ENCODE peak calls at places on chromosome 2, in five cellular contexts. C is GM12891, V is adrenal gland, O is A549, U is stomach. A is an unnamed sample.

GRCh38 chr2:161988589-161988988 is 85.4 kb downstream of the DPP4 start:
- DNase-seq in V (no peak), O (no peak), C (no peak), U (no peak), A (no peak)

GRCh38 chr2:128668946-128669345 is 350.3 kb upstream of the HS6ST1 start:
- DNase-seq in C (no peak), V (no peak), O (no peak), U (no peak), A (no peak)

GRCh38 chr2:62458206-62459035 is 47.6 kb downstream of the TMEM17 start:
- DNase-seq in V (no peak), O (no peak), C (no peak), U (no peak), A (no peak)

GRCh38 chr2:46521215-46521683 is 41.9 kb downstream of the TMEM247 start:
- DNase-seq in U (peak), C (no peak), V (peak), O (no peak), A (no peak)

GRCh38 chr2:217825469-217826235 is 177.1 kb downstream of the TNS1 start:
- DNase-seq in C (no peak), V (no peak), O (no peak), U (no peak), A (no peak)

GRCh38 chr2:170929686-170930050 is 615 bp downstream of the GORASP2 start:
- DNase-seq in C (no peak), O (peak), U (peak), V (peak), A (peak)

GRCh38 chr2:170862503-170862902 is 45.8 kb downstream of the GAD1 start:
- DNase-seq in V (no peak), O (no peak), U (no peak), C (no peak), A (no peak)

GRCh38 chr2:51711761-51712160 is 679.8 kb upstream of the NRXN1 start:
- DNase-seq in U (no peak), C (no peak), O (no peak), V (no peak), A (no peak)

GRCh38 chr2:190088917-190089316 is 26.4 kb upstream of the MSTN start:
- DNase-seq in U (peak), V (peak), O (peak), C (peak), A (peak)

GRCh38 chr2:63078852-63079606 is 28.4 kb downstream of the OTX1 start:
- DNase-seq in C (peak), V (no peak), U (no peak), O (no peak), A (peak)

GRCh38 chr2:176132397-176133086 is 3.0 kb downstream of the HOXD8 start:
- DNase-seq in V (no peak), O (no peak), U (no peak), C (no peak), A (peak)

GRCh38 chr2:38763728-38764127 is 12.6 kb upstream of the SRSF7 start:
- DNase-seq in O (no peak), U (no peak), C (no peak), V (no peak), A (no peak)

GRCh38 chr2:228065686-228066085 is 115.8 kb downstream of the SPHKAP start:
- DNase-seq in V (no peak), U (no peak), O (no peak), C (no peak), A (no peak)

GRCh38 chr2:216366777-216367465 is 5.4 kb downstream of the MARCHF4 start:
- DNase-seq in U (no peak), O (no peak), C (no peak), V (no peak), A (no peak)

GRCh38 chr2:200451506-200451905 is 58.4 kb downstream of the KCTD18 start:
- DNase-seq in O (no peak), U (no peak), C (no peak), V (no peak), A (no peak)

GRCh38 chr2:45578056-45578843 is 32.8 kb downstream of the SRBD1 start:
- DNase-seq in O (peak), V (no peak), C (no peak), U (no peak), A (peak)

GRCh38 chr2:11829947-11830707 is 83.7 kb downstream of the LPIN1 start:
- DNase-seq in V (peak), C (peak), O (peak), U (peak), A (peak)
- TF ChIP-seq POLR2A in V (no peak), C (no peak), O (peak), U (no peak), A (no peak)

GRCh38 chr2:160406591-160407392 is 86.8 kb downstream of the RBMS1 start:
- DNase-seq in C (peak), U (peak), O (peak), V (peak), A (peak)
- TF ChIP-seq POLR2A in C (no peak), U (no peak), O (peak), V (no peak), A (peak)

DNA sequence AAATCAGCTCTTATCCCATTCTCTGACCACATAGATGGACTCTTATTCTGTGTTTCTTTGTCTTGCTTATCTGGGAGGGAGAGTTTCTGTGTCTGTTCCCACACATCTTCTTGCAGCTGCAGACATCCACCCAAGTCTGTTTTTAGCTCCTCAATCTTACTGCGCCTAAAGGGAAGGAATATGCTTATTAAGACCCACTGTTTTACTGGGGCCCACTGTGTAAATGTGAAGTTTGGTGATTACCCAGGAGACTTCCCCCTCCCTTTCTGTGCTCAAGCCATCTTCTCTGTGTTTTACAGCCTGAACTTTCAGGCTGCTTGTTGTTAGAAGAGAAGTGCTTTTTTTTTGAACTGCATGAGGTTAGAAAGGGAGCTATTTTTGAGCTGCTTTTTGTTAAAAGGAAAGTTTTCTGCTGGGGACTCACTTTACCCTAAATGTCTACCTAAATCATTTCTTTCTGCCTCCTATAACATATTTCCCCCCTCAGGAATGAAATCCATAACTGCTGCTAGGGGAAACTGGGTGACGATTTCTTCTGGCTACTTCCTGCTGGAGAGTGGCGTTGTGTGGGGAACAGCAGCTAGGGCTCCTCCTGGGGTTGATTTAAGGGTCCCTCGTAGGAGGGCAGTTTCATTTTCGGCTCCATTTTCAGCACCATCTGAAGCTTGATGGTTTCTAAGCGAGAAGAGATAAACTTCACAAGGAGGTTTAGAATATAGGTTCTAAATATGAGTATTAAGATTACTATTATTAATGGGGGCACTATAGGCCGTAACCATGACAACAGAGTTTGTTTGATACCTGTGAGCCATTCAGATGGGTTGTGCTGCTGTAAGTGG is 39.5 kb upstream of the GMCL1 start:
- DNase-seq in V (no peak), C (no peak), O (no peak), U (no peak), A (no peak)
- TF ChIP-seq POLR2A in V (no peak), C (no peak), O (no peak), U (no peak), A (no peak)

GRCh38 chr2:100818606-100819364 is 1.2 kb upstream of the NPAS2 start:
- DNase-seq in C (no peak), V (peak), U (peak), O (peak), A (no peak)
- TF ChIP-seq POLR2A in C (no peak), V (no peak), U (no peak), O (peak), A (no peak)

GRCh38 chr2:230586328-230586982 is 126.2 kb upstream of the CAB39 start:
- DNase-seq in C (no peak), O (no peak), V (no peak), U (no peak), A (no peak)

GRCh38 chr2:230578106-230578505 is 134.5 kb upstream of the CAB39 start:
- DNase-seq in O (no peak), V (no peak), U (no peak), C (no peak), A (no peak)

GRCh38 chr2:230582851-230583283 is 129.8 kb upstream of the CAB39 start:
- DNase-seq in O (no peak), V (no peak), U (no peak), C (no peak), A (no peak)

GRCh38 chr2:230589025-230589424 is 123.6 kb upstream of the CAB39 start:
- DNase-seq in V (no peak), U (no peak), C (no peak), O (no peak), A (no peak)

GRCh38 chr2:230583593-230583992 is 129.0 kb upstream of the CAB39 start:
- DNase-seq in C (no peak), U (no peak), O (no peak), V (no peak), A (no peak)
- TF ChIP-seq POLR2A in C (no peak), U (no peak), O (no peak), V (no peak), A (no peak)

DNA sequence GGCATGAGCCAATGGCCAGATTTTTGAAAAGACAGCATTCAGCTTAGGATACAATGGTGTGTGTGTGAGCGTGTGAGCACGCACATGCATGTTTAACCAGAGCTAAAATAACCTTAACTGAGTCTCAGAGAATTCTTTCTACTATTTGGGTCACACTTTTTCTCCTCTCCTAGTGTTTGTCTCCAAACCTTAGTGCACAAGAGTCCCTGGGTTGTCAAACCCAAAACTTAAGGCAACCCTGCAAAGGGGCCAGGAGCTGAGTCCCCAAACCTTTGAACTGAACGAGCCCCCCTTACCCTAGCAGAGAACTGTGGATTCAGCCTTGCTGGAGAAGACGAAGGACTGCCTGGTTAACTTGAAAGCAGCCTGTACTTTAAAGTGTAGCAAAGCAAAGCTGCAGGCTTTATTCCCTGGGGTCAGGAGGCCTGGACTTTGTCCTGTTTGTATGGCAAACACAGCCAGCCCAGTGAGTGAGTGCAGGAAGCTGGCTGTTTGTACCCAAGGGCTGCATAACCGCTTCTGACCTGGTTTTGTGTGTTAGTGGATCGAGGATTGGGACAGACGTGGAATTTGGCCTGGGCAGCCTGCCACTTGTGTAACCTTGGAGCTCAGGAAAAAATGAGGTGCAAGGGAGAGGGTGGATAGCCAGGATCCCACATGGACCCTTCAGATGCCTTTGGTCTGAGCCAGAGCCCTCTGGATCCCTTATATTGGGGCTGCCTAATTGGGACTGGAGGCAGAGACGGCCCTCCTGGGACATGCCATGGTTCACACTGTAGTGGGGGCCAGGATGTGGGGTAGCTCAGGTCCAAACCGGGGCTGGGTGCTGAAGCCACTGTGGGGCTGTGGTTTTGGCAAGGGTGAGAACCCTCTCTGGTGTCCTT is 6.4 kb upstream of the PSMD1 start:
- DNase-seq in C (no peak), V (peak), O (no peak), U (peak), A (no peak)
- TF ChIP-seq POLR2A in C (no peak), V (no peak), O (no peak), U (no peak), A (no peak)

GRCh38 chr2:120470041-120470716 is 124.2 kb downstream of the INHBB start:
- DNase-seq in O (peak), V (peak), C (no peak), U (peak), A (no peak)
- TF ChIP-seq POLR2A in O (no peak), V (no peak), C (no peak), U (no peak), A (no peak)

GRCh38 chr2:173938700-173939384 is 26.3 kb downstream of the SP3 start:
- DNase-seq in V (no peak), C (no peak), U (no peak), O (no peak), A (peak)

GRCh38 chr2:173943738-173944137 is 21.4 kb downstream of the SP3 start:
- DNase-seq in U (no peak), O (no peak), V (no peak), C (no peak), A (no peak)

GRCh38 chr2:173941567-173941966 is 23.6 kb downstream of the SP3 start:
- DNase-seq in O (no peak), C (no peak), V (no peak), U (no peak), A (no peak)

GRCh38 chr2:173943139-173943538 is 22.0 kb downstream of the SP3 start:
- DNase-seq in U (no peak), C (no peak), V (no peak), O (no peak), A (no peak)

GRCh38 chr2:173940208-173941020 is 24.8 kb downstream of the SP3 start:
- DNase-seq in U (no peak), O (no peak), V (no peak), C (no peak), A (no peak)
- TF ChIP-seq POLR2A in U (no peak), O (no peak), V (no peak), C (no peak), A (no peak)

A was measured in erythroblast.